ENCODE peak calls at places on chromosomes 13 and 19, in eight cellular contexts. C is NCI-H1092 treated with DMSO at 0.1 percent for 48 hours; O is mucosa of descending colon; L is WTC11; G is heart left ventricle; I is stimulated activated CD4-positive, alpha-beta T cell treated with anti-CD3 and anti-CD28 coated beads, Interleukin-15, amount 100 ng/mL, for 48 hours; D is activated CD4-positive, CD25-positive, alpha-beta regulatory T cell; J is GM19239. Q is an unnamed sample.

GRCh38 chr13:40102854-40103253 is 447.4 kb downstream of the COG6 start:
- DNase-seq in O (peak), L (no peak), J (no peak), C (no peak), I (peak), D (peak), G (no peak), Q (peak)

GRCh38 chr13:73767747-73768315 is 366.4 kb downstream of the KLF12 start:
- DNase-seq in O (no peak), J (no peak), C (peak), I (no peak), L (peak), D (peak), G (no peak), Q (no peak)

GRCh38 chr13:22040810-22041364 is 370.0 kb downstream of the FGF9 start:
- DNase-seq in D (no peak), J (no peak), I (no peak), O (no peak), C (no peak), G (no peak), L (peak), Q (peak)

GRCh38 chr13:99417151-99417820 is 84.0 kb upstream of the TM9SF2 start:
- DNase-seq in C (no peak), I (no peak), L (peak), O (no peak), D (no peak), J (no peak), G (no peak), Q (no peak)

GRCh38 chr13:33536639-33537425 is 251.3 kb upstream of the STARD13 start:
- DNase-seq in G (no peak), O (no peak), C (no peak), I (no peak), D (no peak), J (no peak), L (no peak), Q (no peak)

GRCh38 chr19:3186891-3187661 is 1.3 kb downstream of the NCLN start:
- DNase-seq in C (no peak), G (no peak), J (no peak), L (no peak), D (no peak), I (no peak), O (no peak), Q (no peak)

GRCh38 chr19:15810335-15810734 is 5.1 kb downstream of the OR10H1 start:
- DNase-seq in D (no peak), L (no peak), O (no peak), I (no peak), J (no peak), G (no peak), C (no peak), Q (no peak)

GRCh38 chr19:4206818-4207484 is 22.4 kb upstream of the EBI3 start:
- DNase-seq in J (no peak), G (no peak), L (no peak), C (no peak), I (no peak), D (no peak), O (no peak), Q (no peak)

GRCh38 chr13:112562254-112562653 is 25.7 kb downstream of the TUBGCP3 start:
- DNase-seq in O (no peak), L (no peak), J (no peak), G (no peak), D (no peak), I (no peak), C (no peak), Q (no peak)

GRCh38 chr13:94232956-94233355 is 246.5 kb downstream of the DCT start:
- DNase-seq in C (no peak), D (no peak), G (no peak), J (no peak), I (no peak), L (no peak), O (no peak), Q (no peak)

GRCh38 chr13:110318920-110319319 is 11.8 kb downstream of the COL4A2 start:
- DNase-seq in L (no peak), J (no peak), O (no peak), C (no peak), I (no peak), D (no peak), G (no peak), Q (no peak)

GRCh38 chr13:63435668-63436275 is 2020.1 kb upstream of the PCDH20 start:
- DNase-seq in C (no peak), I (no peak), J (no peak), O (no peak), L (no peak), D (no peak), G (no peak), Q (no peak)

GRCh38 chr13:113157929-113158747 is at the start of gene PROZ:
- DNase-seq in O (no peak), C (peak), D (no peak), G (no peak), I (no peak), J (no peak), L (no peak), Q (no peak)

GRCh38 chr19:4609878-4610511 is 29.3 kb upstream of the TNFAIP8L1 start:
- DNase-seq in L (no peak), C (peak), O (no peak), D (no peak), J (no peak), I (no peak), G (peak), Q (no peak)

GRCh38 chr13:68056816-68057710 is 826.9 kb upstream of the PCDH9 start:
- DNase-seq in O (no peak), D (no peak), L (no peak), I (no peak), G (no peak), C (no peak), J (no peak), Q (no peak)

GRCh38 chr13:51689597-51689996 is 105.3 kb downstream of the WDFY2 start:
- DNase-seq in G (no peak), I (no peak), L (no peak), D (no peak), J (no peak), O (no peak), C (no peak), Q (no peak)

GRCh38 chr19:36686365-36687213 is 823 bp upstream of the ZNF567 start:
- DNase-seq in O (no peak), G (no peak), D (no peak), J (no peak), L (no peak), I (no peak), C (no peak), Q (no peak)

GRCh38 chr13:109856350-109856749 is 70.0 kb upstream of the IRS2 start:
- DNase-seq in D (no peak), G (no peak), J (no peak), C (no peak), I (no peak), L (no peak), O (no peak), Q (no peak)

GRCh38 chr13:51764184-51765141 is 39.5 kb downstream of the DHRS12 start:
- DNase-seq in I (peak), L (no peak), G (peak), O (peak), J (peak), D (peak), C (peak), Q (peak)

GRCh38 chr19:44371815-44372480 is 15.5 kb upstream of the ZNF112 start:
- DNase-seq in D (no peak), O (no peak), G (no peak), L (no peak), C (no peak), J (no peak), I (no peak), Q (no peak)

GRCh38 chr19:42272989-42273406 is 3.9 kb downstream of the CIC start:
- DNase-seq in J (no peak), O (no peak), L (no peak), I (no peak), G (peak), D (no peak), C (no peak), Q (no peak)

GRCh38 chr19:10395436-10395835 is 7.9 kb downstream of the CDC37 start:
- DNase-seq in C (no peak), J (no peak), L (no peak), G (no peak), I (no peak), O (no peak), D (no peak), Q (no peak)

GRCh38 chr19:48681127-48681470 is 8.3 kb upstream of the NTN5 start:
- DNase-seq in I (no peak), G (no peak), L (no peak), C (no peak), D (no peak), J (no peak), O (no peak), Q (peak)

GRCh38 chr13:74325106-74325505 is 190.9 kb upstream of the KLF12 start:
- DNase-seq in L (no peak), D (no peak), O (no peak), C (peak), J (no peak), I (no peak), G (peak), Q (no peak)

GRCh38 chr19:31430381-31430780 is 81.1 kb upstream of the TSHZ3 start:
- DNase-seq in D (no peak), L (no peak), J (no peak), O (no peak), I (no peak), C (no peak), G (no peak), Q (no peak)

GRCh38 chr13:27847669-27848068 is 55.4 kb downstream of the GSX1 start:
- DNase-seq in D (no peak), O (no peak), J (no peak), L (no peak), G (no peak), I (no peak), C (no peak), Q (no peak)

Q was measured in GM10248.